ENCODE peak calls at places on chromosomes 16 and 17, in five cellular contexts. O, F, H, V and L are unnamed samples.

GRCh38 chr17:57502696-57503307 is 242.3 kb downstream of the CCDC182 start:
- DNase-seq in H (no peak), F (no peak), V (no peak), O (no peak), L (no peak)

GRCh38 chr17:27951872-27952271 is 58.7 kb upstream of the LYRM9 start:
- DNase-seq in H (no peak), O (no peak), F (no peak), V (no peak), L (no peak)

GRCh38 chr17:47741109-47741792 is 8.2 kb downstream of the TBX21 start:
- DNase-seq in F (no peak), V (no peak), H (no peak), O (no peak), L (no peak)

GRCh38 chr17:70871180-70871818 is 702.0 kb downstream of the KCNJ2 start:
- DNase-seq in F (no peak), H (no peak), O (no peak), V (no peak), L (peak; percentile 17)

GRCh38 chr16:48592839-48593429 is 17.0 kb downstream of the N4BP1 start:
- DNase-seq in F (no peak), O (no peak), H (no peak), V (no peak), L (peak; percentile 72)

GRCh38 chr16:73226675-73227074 is 178.7 kb upstream of the ZFHX3 start:
- DNase-seq in F (no peak), V (no peak), O (no peak), H (no peak), L (no peak)

GRCh38 chr17:37828313-37829124 is 83.7 kb upstream of the HNF1B start:
- DNase-seq in H (no peak), V (no peak), F (peak; percentile 65), O (no peak), L (peak; percentile 41)

GRCh38 chr16:72847187-72848044 is 200.5 kb downstream of the ZFHX3 start:
- DNase-seq in O (no peak), H (no peak), F (peak; percentile 45), V (no peak), L (peak; percentile 67)

GRCh38 chr17:77837917-77838316 is 120.6 kb upstream of the TNRC6C start:
- DNase-seq in O (no peak), F (no peak), V (no peak), H (no peak), L (no peak)

GRCh38 chr16:3171181-3171854 is 16.7 kb upstream of the OR1F1 start:
- DNase-seq in H (no peak), F (peak; percentile 29), V (no peak), O (no peak), L (peak; percentile 88)

GRCh38 chr17:69757794-69758430 is 317.1 kb upstream of the KCNJ16 start:
- DNase-seq in F (peak; percentile 84), O (no peak), V (peak; percentile 20), H (no peak), L (no peak)

GRCh38 chr17:41737680-41738023 is 3.2 kb upstream of the HAP1 start:
- DNase-seq in H (no peak), V (no peak), F (no peak), O (no peak), L (no peak)

GRCh38 chr16:3058173-3059030 is 7.0 kb upstream of the IL32 start:
- DNase-seq in O (peak; percentile 23), F (peak; percentile 43), H (peak; percentile 83), V (no peak), L (peak; percentile 81)

GRCh38 chr17:58621174-58621573 is 70.7 kb downstream of the TEX14 start:
- DNase-seq in O (no peak), F (no peak), H (no peak), V (no peak), L (no peak)

GRCh38 chr16:383326-384020 is 1.7 kb upstream of the PGAP6 start:
- DNase-seq in H (peak; percentile 83), V (peak; percentile 98), F (peak; percentile 48), O (no peak), L (peak; percentile 80)

GRCh38 chr16:50501251-50501650 is 46.9 kb upstream of the NKD1 start:
- DNase-seq in F (no peak), O (no peak), V (no peak), H (no peak), L (no peak)

GRCh38 chr16:50498756-50499155 is 49.4 kb upstream of the NKD1 start:
- DNase-seq in H (no peak), V (no peak), O (no peak), F (no peak), L (no peak)

GRCh38 chr16:50497592-50497991 is 50.6 kb upstream of the NKD1 start:
- DNase-seq in H (no peak), F (no peak), O (no peak), V (no peak), L (no peak)

GRCh38 chr16:50500171-50500874 is 47.9 kb upstream of the NKD1 start:
- DNase-seq in F (no peak), O (no peak), V (no peak), H (no peak), L (no peak)

DNA sequence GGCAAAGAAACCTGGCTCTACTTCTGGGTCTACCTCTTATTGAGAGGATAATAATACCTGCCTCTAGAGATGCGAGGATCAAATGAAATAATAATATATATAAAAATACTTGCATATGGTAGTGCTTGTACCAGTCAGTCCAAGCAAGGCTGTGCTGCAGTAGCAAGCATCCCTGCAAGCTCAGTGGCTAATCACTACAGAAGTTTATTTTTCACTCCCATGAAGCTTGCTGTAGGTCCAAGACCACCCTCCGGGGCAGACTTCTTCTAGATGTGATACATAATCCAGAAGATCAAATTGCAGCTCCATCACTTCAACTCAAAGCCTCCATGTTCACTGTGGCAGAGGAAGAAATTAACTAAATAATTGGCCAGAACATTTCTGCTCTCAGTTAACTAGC is 48.9 kb upstream of the NKD1 start:
- DNase-seq in H (no peak), V (no peak), O (no peak), F (no peak), L (no peak)
- H3K4me3 ChIP-seq in H (no peak overlapping the region), V (no peak overlapping the region), O (no peak overlapping the region), F (no peak overlapping the region), L (no peak overlapping the region)

GRCh38 chr16:67169011-67169451 is 1.3 kb upstream of the NOL3 start:
- DNase-seq in V (no peak), F (no peak), O (no peak), H (no peak), L (peak; percentile 46)
- H2BK120ac ChIP-seq in V (no peak overlapping the region), F (peak overlapping the region; percentile 64), O (no peak overlapping the region), H (no peak overlapping the region), L (no peak overlapping the region)

GRCh38 chr16:46756772-46757171 is 8.6 kb upstream of the MYLK3 start:
- DNase-seq in V (no peak), F (no peak), O (no peak), H (no peak), L (no peak)
- H3K23ac ChIP-seq in V (no peak overlapping the region), F (no peak overlapping the region), O (no peak overlapping the region), H (no peak overlapping the region), L (no peak overlapping the region)

GRCh38 chr17:82752371-82753200 is 721 bp downstream of the TBCD start:
- DNase-seq in V (no peak), O (no peak), H (no peak), F (peak; percentile 65), L (no peak)

GRCh38 chr17:82756166-82756565 is 4.3 kb downstream of the TBCD start:
- DNase-seq in V (no peak), F (no peak), O (no peak), H (no peak), L (no peak)

GRCh38 chr17:82753201-82753464 is 1.3 kb downstream of the TBCD start:
- DNase-seq in V (no peak), O (no peak), F (no peak), H (no peak), L (no peak)

GRCh38 chr17:82753516-82753915 is 1.7 kb downstream of the TBCD start:
- DNase-seq in V (no peak), O (no peak), F (no peak), H (no peak), L (no peak)

DNA sequence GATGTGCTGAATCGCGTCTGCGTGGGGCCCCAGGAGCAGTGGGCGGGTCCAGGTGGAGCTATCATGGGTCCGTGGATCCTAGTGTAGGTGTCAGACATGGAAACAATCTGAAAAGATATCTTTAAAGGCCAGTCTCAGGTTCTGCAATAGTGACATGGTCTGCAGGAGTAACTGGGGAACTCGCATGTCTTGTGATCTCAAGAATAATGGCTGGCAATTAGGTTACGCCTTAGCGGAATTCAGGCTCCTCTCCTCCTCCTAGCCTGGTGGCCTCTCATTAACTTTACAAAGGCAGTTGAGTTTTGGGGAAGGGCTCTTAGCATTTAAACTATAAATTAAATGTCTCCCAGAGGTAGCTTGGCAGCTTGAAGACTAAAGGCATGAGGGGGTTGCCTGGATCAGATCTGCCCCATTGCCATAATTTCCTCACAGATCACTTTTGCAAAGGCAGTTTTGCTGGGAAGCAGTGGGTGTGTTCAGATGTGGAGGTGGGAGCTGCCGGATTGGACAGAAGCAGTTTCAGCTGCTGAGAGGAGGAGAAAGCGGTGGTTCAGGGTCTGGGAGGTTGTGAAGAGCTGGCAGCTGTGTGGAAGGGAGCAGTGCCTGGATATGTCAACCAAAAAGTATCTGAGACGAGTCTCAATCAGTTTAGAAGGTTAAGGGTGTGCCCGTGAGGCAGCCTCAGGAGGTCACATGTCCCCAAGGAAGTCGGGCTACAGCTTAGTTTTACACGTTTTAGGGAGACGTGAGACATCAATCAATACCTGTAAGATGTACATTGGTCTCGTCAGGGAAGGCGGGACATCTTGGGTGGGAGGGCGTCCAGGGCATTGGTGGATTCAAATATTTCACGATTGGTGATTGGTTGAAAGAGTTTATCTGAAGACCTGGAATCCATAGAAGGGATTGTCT is 2.7 kb downstream of the TBCD start:
- DNase-seq in V (no peak), O (peak; percentile 46), H (peak; percentile 68), F (no peak), L (peak; percentile 83)
- H3K4me3 ChIP-seq in V (no peak overlapping the region), O (no peak overlapping the region), H (peak overlapping the region; percentile 30), F (no peak overlapping the region), L (no peak overlapping the region)

DNA sequence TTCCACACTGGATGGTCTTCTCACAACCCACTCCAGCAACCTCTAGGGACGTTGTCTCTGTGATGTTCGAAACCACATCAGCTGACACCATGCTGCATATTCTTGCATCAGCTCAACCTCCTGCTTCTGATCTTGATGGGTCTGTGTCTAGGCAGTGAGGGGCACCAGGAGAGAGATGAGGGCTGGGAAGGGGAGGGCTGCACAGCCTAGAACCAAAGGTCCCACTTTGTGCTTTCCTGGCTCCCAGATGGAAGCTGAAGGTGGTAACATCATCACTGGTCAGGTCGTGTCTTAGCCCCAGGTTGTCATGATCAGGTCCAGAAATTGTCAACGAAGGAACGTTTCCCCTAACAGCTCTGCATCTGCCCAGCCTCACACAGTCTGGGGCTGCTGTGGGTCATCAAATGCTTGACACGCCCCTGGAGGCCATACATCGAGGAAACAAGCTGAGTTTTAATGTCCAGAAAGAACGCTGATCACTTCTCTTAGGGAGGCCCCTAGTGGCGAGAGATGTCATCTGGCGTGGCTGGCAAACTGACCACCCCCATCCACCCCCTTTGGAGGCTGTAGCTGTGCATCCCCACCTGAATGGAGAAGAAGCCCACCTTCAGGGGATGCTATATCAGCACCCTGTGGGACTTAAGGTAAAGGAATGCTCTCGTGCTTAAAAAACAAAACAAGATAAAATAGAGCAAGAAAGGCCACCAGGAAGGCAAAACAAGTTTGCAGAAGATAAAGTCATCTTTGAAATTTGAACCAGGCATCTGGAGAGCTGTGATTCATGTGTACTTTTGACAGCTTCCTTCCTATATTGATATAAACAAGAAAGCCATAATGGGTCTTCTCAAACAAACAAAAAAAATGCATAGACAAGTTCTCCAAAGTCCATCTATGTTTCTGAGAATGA is 58.3 kb downstream of the WIPI1 start:
- DNase-seq in F (peak; percentile 93), O (peak; percentile 46), H (peak; percentile 79), V (peak; percentile 77), L (peak; percentile 87)
- H2BK120ac ChIP-seq in F (peak overlapping the region; percentile 4), O (no peak overlapping the region), H (no peak overlapping the region), V (peak overlapping the region; percentile 49), L (no peak overlapping the region)

GRCh38 chr16:86151372-86151950 is 252.5 kb downstream of the IRF8 start:
- DNase-seq in V (no peak), H (no peak), O (no peak), F (no peak), L (no peak)
- H3K23ac ChIP-seq in V (no peak overlapping the region), H (no peak overlapping the region), O (no peak overlapping the region), F (no peak overlapping the region), L (no peak overlapping the region)